ENCODE peak calls at places on chromosomes 2 and 18, in eight cellular contexts. A is foreskin fibroblast, E is transverse colon, D is heart right ventricle, J is OCI-LY7, L is HCT116, I is Caco-2, O is nephron progenitor cell. K is an unnamed sample.
A peak's percentile ranks its signal among the peaks of the same experiment; 100 is the strongest.

GRCh38 chr2:231541605-231542509 is 11.6 kb upstream of the NMUR1 start:
- DNase-seq in I (no peak), E (no peak), O (no peak), L (no peak), A (no peak), J (peak; percentile 43), D (no peak), K (no peak)

GRCh38 chr2:186532891-186533290 is 46.8 kb downstream of the ZC3H15 start:
- DNase-seq in A (peak; percentile 32), D (no peak), J (no peak), L (no peak), I (no peak), E (no peak), O (no peak), K (no peak)

GRCh38 chr2:191696001-191696400 is 18.1 kb downstream of the NABP1 start:
- DNase-seq in I (no peak), D (no peak), J (no peak), E (peak; percentile 17), A (peak; percentile 97), L (no peak), O (no peak), K (no peak)

GRCh38 chr18:49520661-49521145 is 33.7 kb upstream of the C18orf32 start:
- DNase-seq in E (no peak), L (no peak), A (peak; percentile 68), I (no peak), J (no peak), D (no peak), O (no peak), K (no peak)

GRCh38 chr2:38540580-38541290 is 62.0 kb downstream of the HNRNPLL start:
- DNase-seq in O (no peak), A (no peak), J (no peak), L (no peak), I (no peak), D (no peak), E (peak; percentile 55), K (no peak)

GRCh38 chr2:172065086-172065485 is 20.2 kb upstream of the DLX1 start:
- DNase-seq in O (no peak), D (no peak), L (no peak), A (no peak), E (no peak), I (no peak), J (no peak), K (no peak)

GRCh38 chr2:127574656-127575055 is 39.2 kb downstream of the MYO7B start:
- DNase-seq in O (no peak), D (no peak), L (no peak), E (no peak), A (no peak), J (no peak), I (peak; percentile 3), K (peak; percentile 22)

GRCh38 chr2:159873136-159873728 is 75.2 kb upstream of the CD302 start:
- DNase-seq in A (no peak), O (peak; percentile 14), J (peak; percentile 3), E (no peak), L (no peak), I (no peak), D (no peak), K (no peak)

GRCh38 chr18:28794459-28795245 is 617.7 kb upstream of the CDH2 start:
- DNase-seq in A (peak; percentile 38), O (no peak), L (no peak), J (no peak), E (no peak), D (no peak), I (no peak), K (no peak)

GRCh38 chr18:75249672-75250470 is 39.3 kb downstream of the TSHZ1 start:
- DNase-seq in O (no peak), E (no peak), A (no peak), J (peak; percentile 14), D (no peak), I (no peak), L (no peak), K (no peak)

GRCh38 chr18:77093067-77093430 is 39.5 kb downstream of the MBP start:
- DNase-seq in J (no peak), E (no peak), L (no peak), D (no peak), I (no peak), A (no peak), O (no peak), K (no peak)

GRCh38 chr2:145422576-145422975 is 902.7 kb upstream of the ZEB2 start:
- DNase-seq in A (no peak), E (no peak), I (no peak), O (no peak), L (no peak), J (peak; percentile 38), D (no peak), K (no peak)

GRCh38 chr2:198134287-198134955 is 330.0 kb downstream of the PLCL1 start:
- DNase-seq in I (no peak), A (peak; percentile 53), J (no peak), L (no peak), D (no peak), O (no peak), E (no peak), K (no peak)

GRCh38 chr2:237723613-237724012 is 75.0 kb upstream of the RBM44 start:
- DNase-seq in J (peak; percentile 70), D (peak; percentile 41), A (peak; percentile 80), O (no peak), L (no peak), E (peak; percentile 90), I (peak; percentile 87), K (no peak)

GRCh38 chr2:44949329-44950151 is 8.0 kb downstream of the SIX3 start:
- DNase-seq in J (no peak), O (peak; percentile 76), L (no peak), I (no peak), A (peak; percentile 70), D (no peak), E (no peak), K (no peak)

GRCh38 chr2:163682695-163683094 is 53.1 kb downstream of the FIGN start:
- DNase-seq in D (no peak), J (no peak), O (no peak), I (no peak), L (no peak), A (peak; percentile 70), E (no peak), K (no peak)
- TF ChIP-seq CTCF in D (no peak), J (no peak), O (no peak), I (peak; percentile 9), L (no peak), A (peak; percentile 26), E (no peak), K (peak; percentile 60)

GRCh38 chr2:120949957-120950590 is 214.4 kb downstream of the GLI2 start:
- DNase-seq in D (no peak), L (no peak), O (no peak), E (no peak), J (peak; percentile 39), I (no peak), A (no peak), K (no peak)

GRCh38 chr2:120947982-120948661 is 212.5 kb downstream of the GLI2 start:
- DNase-seq in I (no peak), A (no peak), O (no peak), J (peak; percentile 52), D (no peak), L (no peak), E (no peak), K (no peak)

GRCh38 chr2:120947327-120947726 is 211.7 kb downstream of the GLI2 start:
- DNase-seq in D (no peak), I (no peak), E (no peak), O (no peak), A (no peak), L (no peak), J (no peak), K (no peak)

GRCh38 chr2:120948662-120949011 is 213.0 kb downstream of the GLI2 start:
- DNase-seq in J (no peak), I (no peak), L (no peak), O (no peak), D (no peak), E (no peak), A (no peak), K (no peak)

GRCh38 chr2:120949027-120949956 is 213.6 kb downstream of the GLI2 start:
- DNase-seq in J (peak; percentile 73), L (no peak), A (no peak), I (no peak), O (no peak), D (no peak), E (no peak), K (no peak)
- TF ChIP-seq CTCF in J (peak; percentile 73), L (peak; percentile 63), A (peak; percentile 20), I (peak; percentile 68), O (no peak), D (no peak), E (peak; percentile 18), K (peak; percentile 39)

GRCh38 chr2:9814129-9814868 is 29.0 kb upstream of the TAF1B start:
- DNase-seq in L (no peak), E (no peak), A (no peak), J (no peak), I (no peak), O (no peak), D (no peak), K (peak; percentile 62)
- TF ChIP-seq CTCF in L (no peak), E (peak; percentile 11), A (no peak), J (peak; percentile 57), I (no peak), O (peak; percentile 36), D (no peak), K (no peak)

GRCh38 chr18:31679133-31679731 is 5.1 kb downstream of the B4GALT6 start:
- DNase-seq in D (no peak), L (peak; percentile 63), A (peak; percentile 50), J (no peak), E (no peak), O (no peak), I (no peak), K (no peak)

GRCh38 chr18:31679806-31680793 is 4.3 kb downstream of the B4GALT6 start:
- DNase-seq in O (no peak), E (no peak), L (no peak), D (no peak), J (no peak), I (no peak), A (no peak), K (no peak)

GRCh38 chr18:31683106-31683505 is 1.3 kb downstream of the B4GALT6 start:
- DNase-seq in I (no peak), L (no peak), J (no peak), O (no peak), D (no peak), A (no peak), E (no peak), K (no peak)

GRCh38 chr18:31678425-31678824 is 6.0 kb downstream of the B4GALT6 start:
- DNase-seq in I (no peak), O (no peak), D (no peak), E (no peak), A (no peak), J (no peak), L (no peak), K (no peak)

DNA sequence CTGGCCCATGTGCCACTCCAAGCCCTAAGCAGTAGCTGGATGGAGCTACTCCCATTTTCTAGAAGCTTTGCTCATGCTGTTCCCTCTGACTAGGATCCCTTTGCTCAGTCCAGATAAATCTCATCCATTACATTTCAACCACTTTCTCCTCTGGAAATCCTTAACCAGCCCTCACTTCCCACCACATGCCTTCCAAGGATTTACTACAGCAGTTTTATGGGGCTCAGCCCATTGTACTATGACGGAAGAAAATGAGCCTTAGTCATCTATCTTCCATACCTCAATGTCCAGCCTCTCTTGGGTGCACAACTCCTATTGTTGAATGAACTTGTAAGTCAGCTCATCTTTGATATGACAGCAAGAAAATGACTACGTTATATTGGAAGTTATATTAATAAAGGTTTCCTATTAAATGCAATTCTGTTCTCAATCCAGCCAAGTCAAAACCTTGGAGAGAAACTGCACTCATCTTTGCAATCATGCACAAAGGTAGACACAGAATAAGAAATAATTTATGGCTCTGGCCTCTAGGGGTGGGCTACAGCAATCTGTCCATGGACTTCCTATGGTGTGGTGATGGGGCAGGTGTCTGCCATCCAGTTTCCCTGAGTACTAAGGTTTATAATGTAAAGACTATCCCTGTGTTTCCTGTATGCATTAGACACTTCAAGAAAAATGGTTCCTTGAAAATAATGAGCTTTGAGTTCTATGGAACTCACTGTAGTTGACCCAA is 3.4 kb downstream of the B4GALT6 start:
- DNase-seq in D (no peak), J (peak; percentile 54), A (no peak), I (no peak), L (no peak), O (no peak), E (no peak), K (no peak)
- TF ChIP-seq CTCF in D (no peak), J (peak; percentile 74), A (no peak), I (no peak), L (peak; percentile 38), O (no peak), E (peak; percentile 19), K (peak; percentile 68)